ENCODE peak calls at places on chromosome 3, in nine cellular contexts. D is HCEC 1CT; C is T-helper 9 cell; W is activated naive CD8-positive, alpha-beta T cell treated with anti-CD3 and anti-CD28 coated beads for 36 hours; O is right lobe of liver; P is CD4-positive, alpha-beta memory T cell; T is naive thymus-derived CD8-positive, alpha-beta T cell; X is M059J; E is MM.1S. V is an unnamed sample.

GRCh38 chr3:133938770-133939495 is 43.3 kb upstream of the RAB6B start:
- DNase-seq in D (no peak), C (no peak), W (no peak), O (no peak), P (no peak), T (no peak), X (peak), E (no peak), V (no peak)

GRCh38 chr3:43870110-43870509 is 179.4 kb downstream of the ABHD5 start:
- DNase-seq in D (peak), C (no peak), W (no peak), O (no peak), P (no peak), T (no peak), X (peak), E (no peak), V (no peak)

GRCh38 chr3:56620371-56620770 is 62.7 kb downstream of the TASOR start:
- DNase-seq in D (peak), C (no peak), W (no peak), O (no peak), P (no peak), T (no peak), X (no peak), E (no peak), V (no peak)

GRCh38 chr3:51709004-51709420 is 2.1 kb downstream of the GRM2 start:
- DNase-seq in D (no peak), C (no peak), W (no peak), O (peak), P (no peak), T (no peak), X (no peak), E (no peak), V (no peak)

GRCh38 chr3:76400141-76400540 is 614.8 kb upstream of the ZNF717 start:
- DNase-seq in D (peak), C (no peak), W (no peak), O (no peak), P (no peak), T (no peak), X (no peak), E (no peak), V (no peak)

GRCh38 chr3:105967117-105967516 is 98.3 kb upstream of the CBLB start:
- DNase-seq in D (peak), C (no peak), W (no peak), O (no peak), P (no peak), T (no peak), X (peak), E (no peak), V (no peak)

GRCh38 chr3:160099855-160100254 is 111.2 kb downstream of the IL12A start:
- DNase-seq in D (no peak), C (no peak), W (no peak), O (no peak), P (no peak), T (no peak), X (no peak), E (no peak), V (no peak)

GRCh38 chr3:42895332-42895868 is 10.5 kb upstream of the ZNF662 start:
- DNase-seq in D (no peak), C (no peak), W (no peak), O (no peak), P (no peak), T (no peak), X (peak), E (no peak), V (no peak)